ENCODE peak calls at places on chromosomes 11 and 22, in seven cellular contexts. B is HFFc6; E is T-helper 9 cell; R is amygdala; G is NCI-H345; D is EL; I is CD4-positive, alpha-beta memory T cell. P is an unnamed sample.

GRCh38 chr11:13111813-13112130 is 102.7 kb downstream of the RASSF10 start:
- DNase-seq in B (no peak), E (no peak), R (no peak), G (no peak), D (no peak), I (no peak), P (no peak)

GRCh38 chr11:27194976-27195375 is 154.4 kb downstream of the BBOX1 start:
- DNase-seq in B (no peak), E (no peak), R (no peak), G (no peak), D (no peak), I (no peak), P (no peak)

GRCh38 chr22:17314472-17314871 is 54.8 kb upstream of the CECR2 start:
- DNase-seq in B (no peak), E (no peak), R (no peak), G (peak), D (no peak), I (no peak), P (no peak)

GRCh38 chr11:1916986-1917522 is 2.4 kb upstream of the TNNT3 start:
- DNase-seq in B (no peak), E (no peak), R (no peak), G (no peak), D (no peak), I (no peak), P (no peak)

GRCh38 chr11:14764899-14765527 is 121.4 kb downstream of the PDE3B start:
- DNase-seq in B (peak), E (no peak), R (no peak), G (no peak), D (no peak), I (peak), P (no peak)

GRCh38 chr11:17267576-17267975 is 9.0 kb upstream of the NUCB2 start:
- DNase-seq in B (peak), E (no peak), R (no peak), G (no peak), D (peak), I (no peak), P (peak)

GRCh38 chr11:115996808-115997188 is 492.6 kb upstream of the CADM1 start:
- DNase-seq in B (no peak), E (no peak), R (no peak), G (no peak), D (no peak), I (no peak), P (no peak)

GRCh38 chr11:46894506-46894905 is 23.8 kb downstream of the LRP4 start:
- DNase-seq in B (no peak), E (no peak), R (no peak), G (no peak), D (no peak), I (no peak), P (no peak)

GRCh38 chr22:38505595-38506117 is 455 bp downstream of the DDX17 start:
- DNase-seq in B (no peak), E (peak), R (no peak), G (peak), D (peak), I (no peak), P (no peak)

GRCh38 chr11:27812341-27812740 is 112.1 kb upstream of the BDNF start:
- DNase-seq in B (peak), E (no peak), R (no peak), G (no peak), D (peak), I (no peak), P (peak)

GRCh38 chr11:415640-416041 is 842 bp upstream of the SIGIRR start:
- DNase-seq in B (no peak), E (no peak), R (no peak), G (no peak), D (no peak), I (no peak), P (no peak)

GRCh38 chr22:48089601-48090331 is 1327.3 kb downstream of the TBC1D22A start:
- DNase-seq in B (no peak), E (no peak), R (no peak), G (no peak), D (no peak), I (no peak), P (no peak)

GRCh38 chr11:80414766-80415165 is 973.9 kb upstream of the TENM4 start:
- DNase-seq in B (no peak), E (no peak), R (no peak), G (no peak), D (no peak), I (no peak), P (no peak)

GRCh38 chr22:42039271-42039670 is 31.3 kb downstream of the NAGA start:
- DNase-seq in B (peak), E (no peak), R (no peak), G (no peak), D (peak), I (no peak), P (no peak)

GRCh38 chr11:122069946-122070345 is 46.1 kb downstream of the BLID start:
- DNase-seq in B (peak), E (no peak), R (no peak), G (peak), D (peak), I (no peak), P (peak)

GRCh38 chr11:111905391-111905790 is 6.2 kb downstream of the CRYAB start:
- DNase-seq in B (no peak), E (no peak), R (no peak), G (no peak), D (no peak), I (no peak), P (no peak)

GRCh38 chr11:42054351-42054750 is 594.9 kb upstream of the LRRC4C start:
- DNase-seq in B (no peak), E (no peak), R (no peak), G (no peak), D (no peak), I (no peak), P (no peak)

GRCh38 chr11:88414385-88414861 is 76.9 kb upstream of the CTSC start:
- DNase-seq in B (no peak), E (no peak), R (no peak), G (peak), D (peak), I (peak), P (no peak)

GRCh38 chr22:39706406-39707150 is 136.0 kb downstream of the CACNA1I start:
- DNase-seq in B (no peak), E (no peak), R (no peak), G (peak), D (no peak), I (no peak), P (no peak)

GRCh38 chr11:35412285-35412684 is 7.1 kb downstream of the SLC1A2 start:
- DNase-seq in B (no peak), E (no peak), R (no peak), G (no peak), D (peak), I (no peak), P (no peak)

GRCh38 chr11:120867988-120868387 is 155.9 kb upstream of the TBCEL start:
- DNase-seq in B (no peak), E (no peak), R (no peak), G (no peak), D (no peak), I (no peak), P (no peak)

GRCh38 chr11:10414659-10415058 is 40.4 kb upstream of the AMPD3 start:
- DNase-seq in B (no peak), E (no peak), R (no peak), G (no peak), D (no peak), I (no peak), P (no peak)

GRCh38 chr11:66936326-66936725 is 21.9 kb downstream of the PC start:
- DNase-seq in B (peak), E (no peak), R (no peak), G (no peak), D (peak), I (no peak), P (no peak)

GRCh38 chr11:67656278-67656922 is 5.9 kb upstream of the ACY3 start:
- DNase-seq in B (no peak), E (no peak), R (no peak), G (no peak), D (no peak), I (no peak), P (no peak)

GRCh38 chr11:129828301-129828836 is 12.7 kb downstream of the TMEM45B start:
- DNase-seq in B (no peak), E (no peak), R (no peak), G (peak), D (no peak), I (no peak), P (peak)

GRCh38 chr22:30150212-30150611 is 69.9 kb downstream of the HORMAD2 start:
- DNase-seq in B (no peak), E (no peak), R (no peak), G (no peak), D (no peak), I (no peak), P (no peak)

GRCh38 chr11:100592619-100593309 is 94.3 kb upstream of the ARHGAP42 start:
- DNase-seq in B (no peak), E (no peak), R (no peak), G (no peak), D (no peak), I (no peak), P (no peak)

GRCh38 chr11:130234315-130234714 is 74.7 kb downstream of the ST14 start:
- DNase-seq in B (no peak), E (no peak), R (no peak), G (no peak), D (no peak), I (no peak), P (no peak)

P was measured in RCC 7860.